ENCODE peak calls at places on chromosome 12, in seven cellular contexts. O is brain microvascular endothelial cell, X is lower lobe of right lung, Y is body of pancreas, E is left lung, B is lower leg skin, C is A549. F is an unnamed sample.
A peak's percentile ranks its signal among the peaks of the same experiment; 100 is the strongest.

GRCh38 chr12:130621696-130622298 is 94.3 kb downstream of the RIMBP2 start:
- DNase-seq in O (no peak), X (no peak), Y (no peak), E (no peak), B (no peak), C (no peak), F (no peak)

GRCh38 chr12:110763578-110763977 is 20.9 kb upstream of the PPP1CC start:
- DNase-seq in O (no peak), X (no peak), Y (no peak), E (no peak), B (no peak), C (no peak), F (no peak)

GRCh38 chr12:117583092-117583491 is 221.7 kb upstream of the NOS1 start:
- DNase-seq in O (no peak), X (no peak), Y (no peak), E (no peak), B (no peak), C (no peak), F (no peak)

GRCh38 chr12:108638141-108638823 is 4.6 kb upstream of the SELPLG start:
- DNase-seq in O (no peak), X (peak; percentile 49), Y (no peak), E (no peak), B (peak; percentile 42), C (no peak), F (no peak)

GRCh38 chr12:93128332-93128707 is 199.2 kb upstream of the EEA1 start:
- DNase-seq in O (no peak), X (peak; percentile 63), Y (no peak), E (peak; percentile 78), B (no peak), C (no peak), F (no peak)

GRCh38 chr12:77925536-77926108 is 94.9 kb downstream of the NAV3 start:
- DNase-seq in O (peak; percentile 97), X (peak; percentile 55), Y (peak; percentile 72), E (peak; percentile 24), B (peak; percentile 47), C (peak; percentile 66), F (peak; percentile 97)

GRCh38 chr12:104412681-104413080 is 44.1 kb upstream of the CHST11 start:
- DNase-seq in O (no peak), X (no peak), Y (no peak), E (no peak), B (no peak), C (no peak), F (no peak)

GRCh38 chr12:27334052-27334720 is 1.6 kb downstream of the BMAL2 start:
- DNase-seq in O (no peak), X (no peak), Y (no peak), E (no peak), B (no peak), C (no peak), F (no peak)

GRCh38 chr12:38528527-38528926 is 212.0 kb downstream of the ALG10B start:
- DNase-seq in O (no peak), X (no peak), Y (no peak), E (no peak), B (no peak), C (no peak), F (no peak)

GRCh38 chr12:13980548-13981295 is 680 bp downstream of the GRIN2B start:
- DNase-seq in O (no peak), X (no peak), Y (no peak), E (peak; percentile 76), B (no peak), C (peak; percentile 22), F (no peak)

GRCh38 chr12:53223391-53224267 is 8.4 kb downstream of the RARG start:
- DNase-seq in O (peak; percentile 17), X (peak; percentile 58), Y (no peak), E (no peak), B (no peak), C (no peak), F (peak; percentile 62)

GRCh38 chr12:82996168-82996812 is 309.6 kb downstream of the TMTC2 start:
- DNase-seq in O (no peak), X (no peak), Y (peak; percentile 32), E (no peak), B (no peak), C (no peak), F (no peak)

GRCh38 chr12:109808876-109809646 is 24.1 kb downstream of the TRPV4 start:
- DNase-seq in O (no peak), X (no peak), Y (no peak), E (no peak), B (no peak), C (no peak), F (no peak)

GRCh38 chr12:2836004-2836403 is 1.2 kb upstream of the NRIP2 start:
- DNase-seq in O (no peak), X (no peak), Y (no peak), E (no peak), B (no peak), C (no peak), F (no peak)

GRCh38 chr12:85516039-85516438 is 236.0 kb downstream of the ALX1 start:
- DNase-seq in O (no peak), X (no peak), Y (no peak), E (no peak), B (no peak), C (no peak), F (no peak)

GRCh38 chr12:52139579-52140062 is 52.2 kb downstream of the KRT80 start:
- DNase-seq in O (no peak), X (no peak), Y (peak; percentile 72), E (no peak), B (no peak), C (peak; percentile 90), F (no peak)

GRCh38 chr12:52884526-52885293 is 20.2 kb downstream of the KRT8 start:
- DNase-seq in O (peak; percentile 49), X (peak; percentile 85), Y (peak; percentile 90), E (peak; percentile 93), B (peak; percentile 61), C (peak; percentile 82), F (peak; percentile 36)

GRCh38 chr12:82574191-82574590 is 112.5 kb upstream of the TMTC2 start:
- DNase-seq in O (no peak), X (no peak), Y (no peak), E (no peak), B (no peak), C (no peak), F (no peak)

GRCh38 chr12:118058881-118059644 is 1.9 kb downstream of the WSB2 start:
- DNase-seq in O (peak; percentile 56), X (no peak), Y (no peak), E (no peak), B (no peak), C (no peak), F (peak; percentile 68)

GRCh38 chr12:78864483-78865296 is at the start of gene SYT1:
- DNase-seq in O (peak; percentile 93), X (peak; percentile 45), Y (no peak), E (peak; percentile 70), B (no peak), C (peak; percentile 98), F (peak; percentile 91)

GRCh38 chr12:109910969-109911348 is 10.9 kb downstream of the TCHP start:
- DNase-seq in O (peak; percentile 32), X (peak; percentile 47), Y (no peak), E (peak; percentile 79), B (no peak), C (peak; percentile 81), F (peak; percentile 19)

GRCh38 chr12:3882396-3882795 is 9.2 kb upstream of the PARP11 start:
- DNase-seq in O (no peak), X (no peak), Y (no peak), E (no peak), B (no peak), C (no peak), F (no peak)

GRCh38 chr12:3884671-3885070 is 11.5 kb upstream of the PARP11 start:
- DNase-seq in O (no peak), X (no peak), Y (no peak), E (no peak), B (no peak), C (no peak), F (no peak)

GRCh38 chr12:3885179-3886094 is 12.2 kb upstream of the PARP11 start:
- DNase-seq in O (peak; percentile 27), X (no peak), Y (peak; percentile 18), E (no peak), B (no peak), C (peak; percentile 17), F (peak; percentile 55)

GRCh38 chr12:3881208-3881980 is 8.2 kb upstream of the PARP11 start:
- DNase-seq in O (no peak), X (no peak), Y (no peak), E (no peak), B (no peak), C (no peak), F (no peak)

DNA sequence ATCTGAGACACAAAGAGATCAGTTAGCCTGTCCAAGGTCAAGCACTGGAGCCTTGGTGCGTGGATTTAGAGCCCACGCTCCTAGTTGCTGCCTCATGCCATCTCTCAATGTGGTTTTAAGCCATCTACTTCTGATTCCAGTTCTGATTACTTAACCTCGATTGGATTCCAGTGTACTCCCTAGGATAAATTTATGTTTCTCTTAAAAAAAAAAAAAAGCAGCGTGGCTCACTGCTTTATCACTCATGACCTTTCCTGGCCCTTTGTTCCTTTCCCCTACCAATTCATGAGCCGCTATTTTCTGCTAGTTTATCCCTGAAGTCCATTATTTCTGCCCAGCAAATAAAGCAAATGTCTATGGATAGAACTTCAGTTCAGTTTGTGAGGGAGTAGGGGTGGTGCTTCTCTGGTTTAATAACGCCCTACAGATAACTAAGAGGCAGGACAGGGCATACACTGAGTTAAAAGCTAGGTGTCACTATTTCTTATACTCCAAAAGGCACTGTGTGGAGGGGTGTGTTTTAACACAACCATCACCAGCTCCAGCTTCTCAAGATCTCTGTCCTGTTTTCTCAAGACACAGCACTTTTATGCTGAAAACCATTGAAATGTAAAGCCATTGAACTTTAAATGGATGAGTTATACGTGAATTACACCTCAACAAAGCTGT is 9.8 kb upstream of the PARP11 start:
- DNase-seq in O (peak; percentile 8), X (no peak), Y (no peak), E (no peak), B (no peak), C (peak; percentile 22), F (peak; percentile 1)
- TF ChIP-seq CTCF in O (peak; percentile 42), X (peak; percentile 11), Y (no peak), E (no peak), B (no peak), C (no peak), F (peak; percentile 28)

DNA sequence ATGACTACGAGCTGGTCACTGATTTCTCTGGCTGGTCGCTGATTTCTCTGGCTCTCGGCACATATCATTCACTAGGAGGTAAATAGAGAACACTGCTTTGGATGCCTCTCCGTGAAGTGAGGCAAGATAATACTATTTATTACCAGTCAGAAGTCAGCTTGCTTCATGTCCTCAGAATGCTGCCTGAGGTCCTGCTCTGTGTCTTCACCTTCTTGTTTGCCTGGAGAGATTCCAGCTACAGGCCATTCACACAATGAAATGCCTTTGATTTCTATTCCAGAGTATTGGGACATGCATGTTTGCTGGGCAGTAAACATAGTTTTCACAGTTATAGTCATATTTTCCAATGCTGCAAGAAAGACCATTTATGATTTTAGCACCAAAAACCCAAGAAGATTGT is 106.7 kb downstream of the AEBP2 start:
- DNase-seq in O (no peak), X (no peak), Y (no peak), E (no peak), B (peak; percentile 75), C (no peak), F (no peak)
- H3K4me3 ChIP-seq in O (no peak overlapping the region), X (peak overlapping the region; percentile 9), Y (no peak overlapping the region), E (no peak overlapping the region), B (no peak overlapping the region), C (no peak overlapping the region), F (no peak overlapping the region)

GRCh38 chr12:74689071-74689655 is 151.5 kb downstream of the ATXN7L3B start:
- DNase-seq in O (peak; percentile 2), X (no peak), Y (no peak), E (no peak), B (no peak), C (peak; percentile 7), F (peak; percentile 71)
- TF ChIP-seq CTCF in O (peak; percentile 49), X (peak; percentile 51), Y (peak; percentile 56), E (peak; percentile 35), B (no peak), C (peak; percentile 84), F (peak; percentile 54)

GRCh38 chr12:124491856-124492420 is 75.5 kb downstream of the NCOR2 start:
- DNase-seq in O (no peak), X (no peak), Y (no peak), E (peak; percentile 57), B (no peak), C (no peak), F (no peak)
- H3K4me3 ChIP-seq in O (no peak overlapping the region), X (no peak overlapping the region), Y (no peak overlapping the region), E (no peak overlapping the region), B (no peak overlapping the region), C (no peak overlapping the region), F (no peak overlapping the region)

F was measured in astrocyte of the spinal cord.